ENCODE peak calls at places on chromosomes 12 and 14, in seven cellular contexts. I is HFF-Myc; L is tibial artery; C is sigmoid colon; H is activated T-cell treated with anti-CD3 and anti-CD28 coated beads, Interleukin-2, amount 50 U/mL, for 72 hours; B is GM12891; F is CD4-positive, alpha-beta T cell. O is an unnamed sample.

GRCh38 chr12:25546318-25546717 is 6.8 kb downstream of the LMNTD1 start:
- DNase-seq in I (no peak), L (no peak), C (no peak), H (no peak), B (no peak), F (no peak), O (no peak)

GRCh38 chr12:96263449-96263902 is 69.3 kb downstream of the ELK3 start:
- DNase-seq in I (no peak), L (no peak), C (no peak), H (no peak), B (no peak), F (no peak), O (no peak)

GRCh38 chr14:96167224-96168148 is 37.2 kb upstream of the BDKRB2 start:
- DNase-seq in I (peak; percentile 83), L (no peak), C (peak; percentile 51), H (no peak), B (no peak), F (no peak), O (no peak)

GRCh38 chr14:49505026-49505766 is 81.0 kb downstream of the RPS29 start:
- DNase-seq in I (no peak), L (no peak), C (no peak), H (no peak), B (no peak), F (no peak), O (no peak)

GRCh38 chr12:81005635-81006034 is 67.9 kb upstream of the LIN7A start:
- DNase-seq in I (no peak), L (no peak), C (no peak), H (no peak), B (no peak), F (no peak), O (no peak)

GRCh38 chr12:26251600-26251999 is 56.2 kb downstream of the SSPN start:
- DNase-seq in I (no peak), L (peak; percentile 75), C (no peak), H (no peak), B (no peak), F (no peak), O (no peak)

GRCh38 chr12:39351153-39351552 is 91.8 kb downstream of the KIF21A start:
- DNase-seq in I (no peak), L (no peak), C (no peak), H (no peak), B (no peak), F (no peak), O (no peak)

GRCh38 chr12:40055776-40056175 is 50.1 kb downstream of the SLC2A13 start:
- DNase-seq in I (no peak), L (no peak), C (no peak), H (no peak), B (no peak), F (no peak), O (no peak)

GRCh38 chr12:110079477-110080400 is 31.4 kb upstream of the C12orf76 start:
- DNase-seq in I (no peak), L (peak; percentile 49), C (peak; percentile 72), H (peak; percentile 78), B (peak; percentile 61), F (peak; percentile 64), O (no peak)

GRCh38 chr14:72643317-72643801 is 250.5 kb downstream of the DPF3 start:
- DNase-seq in I (peak; percentile 94), L (peak; percentile 35), C (no peak), H (no peak), B (no peak), F (no peak), O (peak; percentile 35)

GRCh38 chr12:80352476-80352875 is 91.6 kb upstream of the PTPRQ start:
- DNase-seq in I (no peak), L (no peak), C (no peak), H (no peak), B (no peak), F (no peak), O (no peak)

GRCh38 chr12:121295123-121295745 is 1.3 kb downstream of the CAMKK2 start:
- DNase-seq in I (no peak), L (no peak), C (no peak), H (peak; percentile 4), B (no peak), F (no peak), O (no peak)

GRCh38 chr12:48002773-48003218 is 1.5 kb downstream of the COL2A1 start:
- DNase-seq in I (no peak), L (no peak), C (peak; percentile 75), H (no peak), B (no peak), F (no peak), O (no peak)

GRCh38 chr14:95871531-95871930 is 5.1 kb upstream of the TUNAR start:
- DNase-seq in I (no peak), L (no peak), C (no peak), H (no peak), B (no peak), F (no peak), O (no peak)

GRCh38 chr12:57907281-57907680 is 34.1 kb upstream of the ATP23 start:
- DNase-seq in I (no peak), L (no peak), C (no peak), H (no peak), B (no peak), F (no peak), O (no peak)

GRCh38 chr12:4506870-4507269 is 31.8 kb upstream of the RAD51AP1 start:
- DNase-seq in I (peak; percentile 39), L (no peak), C (no peak), H (peak; percentile 26), B (peak; percentile 31), F (no peak), O (no peak)

GRCh38 chr14:53247596-53248370 is 94.7 kb upstream of the DDHD1 start:
- DNase-seq in I (no peak), L (no peak), C (no peak), H (no peak), B (no peak), F (no peak), O (no peak)

GRCh38 chr14:31340297-31341063 is 79.9 kb downstream of the HEATR5A start:
- DNase-seq in I (no peak), L (no peak), C (no peak), H (no peak), B (no peak), F (no peak), O (no peak)

GRCh38 chr12:113240395-113240794 is 19.1 kb downstream of the TPCN1 start:
- DNase-seq in I (no peak), L (no peak), C (no peak), H (no peak), B (no peak), F (no peak), O (no peak)

GRCh38 chr12:90572778-90573177 is 382.2 kb downstream of the CCER1 start:
- DNase-seq in I (no peak), L (no peak), C (no peak), H (no peak), B (no peak), F (no peak), O (no peak)

GRCh38 chr12:94023879-94024278 is 124.5 kb upstream of the PLXNC1 start:
- DNase-seq in I (no peak), L (no peak), C (no peak), H (no peak), B (no peak), F (no peak), O (no peak)

GRCh38 chr14:53054457-53054856 is 98.7 kb downstream of the DDHD1 start:
- DNase-seq in I (no peak), L (no peak), C (no peak), H (no peak), B (no peak), F (no peak), O (no peak)

GRCh38 chr14:81221579-81222102 is 882 bp upstream of the GTF2A1 start:
- DNase-seq in I (no peak), L (no peak), C (peak; percentile 59), H (no peak), B (no peak), F (no peak), O (no peak)

GRCh38 chr14:61179776-61180398 is 101.3 kb downstream of the TMEM30B start:
- DNase-seq in I (no peak), L (no peak), C (no peak), H (no peak), B (no peak), F (no peak), O (no peak)

GRCh38 chr12:92036771-92037453 is 108.7 kb downstream of the BTG1 start:
- DNase-seq in I (peak; percentile 30), L (no peak), C (no peak), H (no peak), B (no peak), F (no peak), O (no peak)

GRCh38 chr12:104576980-104577925 is 120.5 kb downstream of the CHST11 start:
- DNase-seq in I (no peak), L (no peak), C (no peak), H (no peak), B (no peak), F (no peak), O (no peak)

GRCh38 chr12:50242751-50243191 is 40.5 kb downstream of the LIMA1 start:
- DNase-seq in I (no peak), L (no peak), C (no peak), H (no peak), B (no peak), F (no peak), O (no peak)

GRCh38 chr12:5997260-5997659 is 52.2 kb upstream of the ANO2 start:
- DNase-seq in I (no peak), L (no peak), C (no peak), H (no peak), B (no peak), F (no peak), O (no peak)

GRCh38 chr12:62966990-62967506 is 32.1 kb upstream of the PPM1H start:
- DNase-seq in I (no peak), L (no peak), C (no peak), H (no peak), B (no peak), F (no peak), O (no peak)

O was measured in GOT3.